ENCODE peak calls at places on chromosome 19, in four cellular contexts. O is hypothalamus, P is T follicular helper cell, X is EL. L is an unnamed sample.

GRCh38 chr19:6076291-6076665 is 34.0 kb downstream of the RFX2 start:
- DNase-seq in X (no peak), O (no peak), P (no peak), L (no peak)

GRCh38 chr19:13430790-13431582 is 75.3 kb downstream of the CACNA1A start:
- DNase-seq in X (peak), P (peak), O (no peak), L (no peak)

GRCh38 chr19:41265376-41266153 is 1.4 kb downstream of the HNRNPUL1 start:
- DNase-seq in X (peak), P (no peak), O (no peak), L (no peak)

GRCh38 chr19:11754663-11755062 is 12.1 kb upstream of the ZNF441 start:
- DNase-seq in P (no peak), X (no peak), O (no peak), L (no peak)

GRCh38 chr19:18156841-18157464 is 4.0 kb downstream of the PIK3R2 start:
- DNase-seq in X (peak), O (peak), P (no peak), L (peak)

GRCh38 chr19:4732680-4733114 is 9.1 kb upstream of the DPP9 start:
- DNase-seq in P (peak), X (peak), O (no peak), L (peak)

GRCh38 chr19:8320564-8321066 is 560 bp downstream of the NDUFA7 start:
- DNase-seq in X (no peak), P (no peak), O (no peak), L (no peak)

GRCh38 chr19:49017666-49018351 is 918 bp upstream of the LHB start:
- DNase-seq in X (peak), P (peak), O (no peak), L (no peak)

GRCh38 chr19:50276370-50277063 is 52.7 kb downstream of the KCNC3 start:
- DNase-seq in P (no peak), O (no peak), X (no peak), L (no peak)

GRCh38 chr19:15321739-15322138 is 10.6 kb downstream of the BRD4 start:
- DNase-seq in X (no peak), P (no peak), O (no peak), L (no peak)

GRCh38 chr19:17555929-17556813 is 722 bp downstream of the COLGALT1 start:
- DNase-seq in X (peak), P (no peak), O (peak), L (peak)

GRCh38 chr19:2283835-2284507 is 2.0 kb upstream of the PEAK3 start:
- DNase-seq in X (no peak), P (no peak), O (no peak), L (no peak)

GRCh38 chr19:55368701-55369563 is 1.3 kb downstream of the IL11 start:
- DNase-seq in P (no peak), O (no peak), X (peak), L (no peak)

GRCh38 chr19:56476671-56477428 is at the start of gene ZNF667:
- DNase-seq in P (no peak), X (peak), O (peak), L (peak)

GRCh38 chr19:7947939-7948338 is 4.5 kb upstream of the TIMM44 start:
- DNase-seq in P (no peak), X (no peak), O (no peak), L (no peak)

GRCh38 chr19:40214936-40215335 is 3.2 kb downstream of the TTC9B start:
- DNase-seq in P (no peak), X (no peak), O (no peak), L (no peak)

GRCh38 chr19:33819875-33820781 is 23.5 kb downstream of the KCTD15 start:
- DNase-seq in X (peak), P (peak), O (peak), L (no peak)

GRCh38 chr19:45496349-45496953 is 396 bp downstream of the RTN2 start:
- DNase-seq in O (no peak), X (peak), P (no peak), L (no peak)

GRCh38 chr19:11073568-11073967 is 15.7 kb upstream of the LDLR start:
- DNase-seq in O (no peak), P (no peak), X (no peak), L (no peak)

GRCh38 chr19:55209430-55210119 is at the start of gene PTPRH:
- DNase-seq in P (no peak), O (no peak), X (no peak), L (no peak)

GRCh38 chr19:38900220-38900629 is 456 bp downstream of the NFKBIB start:
- DNase-seq in X (no peak), O (no peak), P (no peak), L (no peak)

GRCh38 chr19:7063764-7064418 is 5.4 kb upstream of the MBD3L3 start:
- DNase-seq in O (no peak), P (no peak), X (no peak), L (no peak)

GRCh38 chr19:52336117-52336811 is at the start of gene ZNF610:
- DNase-seq in P (peak), O (peak), X (peak), L (peak)

GRCh38 chr19:19627716-19628498 is at the start of gene LPAR2:
- DNase-seq in P (peak), O (no peak), X (peak), L (no peak)

GRCh38 chr19:13957107-13957506 is 4.8 kb downstream of the DCAF15 start:
- DNase-seq in O (no peak), X (no peak), P (no peak), L (no peak)

GRCh38 chr19:40586611-40587010 is 9.9 kb downstream of the SHKBP1 start:
- DNase-seq in X (no peak), P (no peak), O (no peak), L (no peak)

GRCh38 chr19:43362745-43363144 is 9.3 kb downstream of the CD177 start:
- DNase-seq in O (no peak), X (no peak), P (no peak), L (no peak)

GRCh38 chr19:30450945-30451344 is 78.8 kb downstream of the ZNF536 start:
- DNase-seq in P (no peak), X (no peak), O (no peak), L (peak)

GRCh38 chr19:33458171-33458633 is 63.4 kb downstream of the PEPD start:
- DNase-seq in X (no peak), O (no peak), P (no peak), L (no peak)

L was measured in cerebellum.